ENCODE peak calls at places on chromosomes 12 and 14, in five cellular contexts. One of them, this sample, is unnamed.

GRCh38 chr14:91269076-91269991 is 24.8 kb upstream of the GPR68 start:
- DNase-seq in H1: no peak
- DNase-seq in IMR-90: no peak
- DNase-seq in mesenchymal stem cell: no peak
- DNase-seq in neuronal stem cell: no peak
- DNase-seq in this sample: no peak

GRCh38 chr14:87840906-87841305 is 152.1 kb downstream of the GALC start:
- DNase-seq in neuronal stem cell: no peak
- DNase-seq in H1: no peak
- DNase-seq in IMR-90: no peak
- DNase-seq in mesenchymal stem cell: no peak
- DNase-seq in this sample: no peak

GRCh38 chr14:80956922-80957321 is 1.5 kb downstream of the TSHR start:
- DNase-seq in neuronal stem cell: no peak
- DNase-seq in mesenchymal stem cell: no peak
- DNase-seq in IMR-90: no peak
- DNase-seq in H1: no peak
- DNase-seq in this sample: no peak

GRCh38 chr14:58954874-58955273 is 233.6 kb upstream of the DAAM1 start:
- DNase-seq in H1: no peak
- DNase-seq in IMR-90: no peak
- DNase-seq in mesenchymal stem cell: no peak
- DNase-seq in neuronal stem cell: no peak
- DNase-seq in this sample: no peak

GRCh38 chr12:113894717-113895116 is 71.4 kb downstream of the RBM19 start:
- DNase-seq in mesenchymal stem cell: no peak
- DNase-seq in neuronal stem cell: no peak
- DNase-seq in H1: no peak
- DNase-seq in IMR-90: no peak
- DNase-seq in this sample: no peak

GRCh38 chr12:14322403-14322802 is 43.1 kb upstream of the ATF7IP start:
- DNase-seq in IMR-90: peak
- DNase-seq in H1: no peak
- DNase-seq in neuronal stem cell: no peak
- DNase-seq in mesenchymal stem cell: no peak
- DNase-seq in this sample: no peak

GRCh38 chr12:47082963-47083621 is 3.3 kb upstream of the AMIGO2 start:
- DNase-seq in mesenchymal stem cell: peak
- DNase-seq in IMR-90: peak
- DNase-seq in H1: no peak
- DNase-seq in neuronal stem cell: no peak
- DNase-seq in this sample: no peak

GRCh38 chr12:132309162-132310086 is 20.0 kb downstream of the GALNT9 start:
- DNase-seq in neuronal stem cell: no peak
- DNase-seq in H1: no peak
- DNase-seq in mesenchymal stem cell: no peak
- DNase-seq in IMR-90: no peak
- DNase-seq in this sample: no peak

GRCh38 chr12:58026892-58027891 is 85.8 kb downstream of the ATP23 start:
- DNase-seq in IMR-90: no peak
- DNase-seq in mesenchymal stem cell: no peak
- DNase-seq in neuronal stem cell: no peak
- DNase-seq in H1: no peak
- DNase-seq in this sample: no peak

GRCh38 chr12:123983822-123984485 is 10.9 kb downstream of the ZNF664 start:
- DNase-seq in IMR-90: peak
- DNase-seq in H1: no peak
- DNase-seq in mesenchymal stem cell: peak
- DNase-seq in neuronal stem cell: peak
- DNase-seq in this sample: peak

GRCh38 chr12:27652174-27652763 is 44.0 kb upstream of the REP15 start:
- DNase-seq in neuronal stem cell: peak
- DNase-seq in IMR-90: peak
- DNase-seq in mesenchymal stem cell: peak
- DNase-seq in H1: no peak
- DNase-seq in this sample: peak

GRCh38 chr12:42854208-42854607 is 264.7 kb upstream of the PRICKLE1 start:
- DNase-seq in IMR-90: peak
- DNase-seq in neuronal stem cell: no peak
- DNase-seq in H1: no peak
- DNase-seq in mesenchymal stem cell: no peak
- DNase-seq in this sample: no peak

GRCh38 chr14:26448181-26448855 is 149.5 kb downstream of the NOVA1 start:
- DNase-seq in mesenchymal stem cell: no peak
- DNase-seq in H1: no peak
- DNase-seq in IMR-90: no peak
- DNase-seq in neuronal stem cell: no peak
- DNase-seq in this sample: peak

GRCh38 chr12:131795688-131796410 is 32.3 kb upstream of the MMP17 start:
- DNase-seq in IMR-90: no peak
- DNase-seq in neuronal stem cell: no peak
- DNase-seq in H1: peak
- DNase-seq in mesenchymal stem cell: no peak
- DNase-seq in this sample: peak

GRCh38 chr14:73744175-73744867 is 30.1 kb upstream of the PNMA1 start:
- DNase-seq in IMR-90: no peak
- DNase-seq in H1: no peak
- DNase-seq in neuronal stem cell: no peak
- DNase-seq in mesenchymal stem cell: no peak
- DNase-seq in this sample: no peak

GRCh38 chr12:109725321-109726105 is 11.9 kb downstream of the FAM222A start:
- DNase-seq in H1: no peak
- DNase-seq in mesenchymal stem cell: no peak
- DNase-seq in neuronal stem cell: no peak
- DNase-seq in IMR-90: no peak
- DNase-seq in this sample: no peak

GRCh38 chr12:1932264-1932777 is 13.9 kb upstream of the CACNA2D4 start:
- DNase-seq in mesenchymal stem cell: no peak
- DNase-seq in neuronal stem cell: no peak
- DNase-seq in IMR-90: no peak
- DNase-seq in H1: peak
- DNase-seq in this sample: peak

GRCh38 chr12:121839106-121839992 is 19.3 kb downstream of the HPD start:
- DNase-seq in neuronal stem cell: peak
- DNase-seq in H1: peak
- DNase-seq in mesenchymal stem cell: peak
- DNase-seq in IMR-90: peak
- DNase-seq in this sample: peak

GRCh38 chr12:10331642-10332239 is 24.1 kb downstream of the KLRD1 start:
- DNase-seq in neuronal stem cell: peak
- DNase-seq in mesenchymal stem cell: peak
- DNase-seq in IMR-90: peak
- DNase-seq in H1: no peak
- DNase-seq in this sample: no peak

GRCh38 chr12:98084950-98085349 is 430.4 kb upstream of the TMPO start:
- DNase-seq in H1: no peak
- DNase-seq in neuronal stem cell: peak
- DNase-seq in mesenchymal stem cell: no peak
- DNase-seq in IMR-90: no peak
- DNase-seq in this sample: no peak

GRCh38 chr14:74948228-74949175 is 6.9 kb downstream of the PGF start:
- DNase-seq in mesenchymal stem cell: no peak
- DNase-seq in H1: no peak
- DNase-seq in neuronal stem cell: no peak
- DNase-seq in IMR-90: no peak
- DNase-seq in this sample: no peak

DNA sequence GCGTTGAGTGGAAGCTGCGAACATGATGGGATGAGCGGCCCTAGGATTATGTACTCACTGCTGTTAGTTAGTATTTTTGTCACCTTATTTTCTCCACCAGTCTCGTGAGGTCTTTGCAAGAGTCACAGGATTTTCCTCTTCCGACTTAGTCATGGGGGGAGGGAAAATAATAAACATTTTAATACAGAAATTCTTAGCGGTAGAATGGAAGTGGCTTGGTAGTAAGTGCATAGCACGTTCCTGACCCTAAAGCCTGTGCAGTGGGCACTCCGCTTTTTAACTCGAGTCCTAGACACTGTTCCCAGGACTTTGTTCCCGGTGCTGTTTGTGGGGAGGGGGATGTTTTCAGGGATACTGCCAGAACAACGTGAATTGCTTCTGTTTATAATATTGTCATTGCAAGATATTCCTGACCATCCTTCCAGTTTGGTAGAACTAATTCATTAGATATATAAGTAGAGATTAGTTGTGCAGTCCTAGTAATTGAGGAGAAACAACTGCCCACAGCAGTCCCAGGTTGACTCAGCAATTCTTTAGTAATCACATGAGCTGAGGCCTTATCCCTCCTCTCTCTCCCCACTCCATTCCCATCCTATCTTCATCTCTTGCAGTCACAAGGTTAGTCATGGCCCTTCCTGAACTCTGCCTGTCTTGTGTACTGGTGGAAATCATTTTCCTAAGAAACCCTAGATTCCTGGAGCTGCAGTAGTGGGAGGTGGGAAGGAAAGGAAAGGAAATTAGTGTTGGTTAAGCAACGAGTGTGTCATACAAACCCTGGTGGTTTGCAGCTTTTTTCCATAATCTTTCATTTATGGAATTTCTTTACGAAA is 796 bp downstream of the SLC38A6 start:
- DNase-seq in neuronal stem cell: no peak
- DNase-seq in IMR-90: peak
- DNase-seq in mesenchymal stem cell: peak
- DNase-seq in H1: no peak
- DNase-seq in this sample: no peak
- H4K91ac ChIP-seq in neuronal stem cell: no peak
- H4K91ac ChIP-seq in IMR-90: peak
- H4K91ac ChIP-seq in mesenchymal stem cell: peak
- H4K91ac ChIP-seq in H1: no peak
- H4K91ac ChIP-seq in this sample: no peak

DNA sequence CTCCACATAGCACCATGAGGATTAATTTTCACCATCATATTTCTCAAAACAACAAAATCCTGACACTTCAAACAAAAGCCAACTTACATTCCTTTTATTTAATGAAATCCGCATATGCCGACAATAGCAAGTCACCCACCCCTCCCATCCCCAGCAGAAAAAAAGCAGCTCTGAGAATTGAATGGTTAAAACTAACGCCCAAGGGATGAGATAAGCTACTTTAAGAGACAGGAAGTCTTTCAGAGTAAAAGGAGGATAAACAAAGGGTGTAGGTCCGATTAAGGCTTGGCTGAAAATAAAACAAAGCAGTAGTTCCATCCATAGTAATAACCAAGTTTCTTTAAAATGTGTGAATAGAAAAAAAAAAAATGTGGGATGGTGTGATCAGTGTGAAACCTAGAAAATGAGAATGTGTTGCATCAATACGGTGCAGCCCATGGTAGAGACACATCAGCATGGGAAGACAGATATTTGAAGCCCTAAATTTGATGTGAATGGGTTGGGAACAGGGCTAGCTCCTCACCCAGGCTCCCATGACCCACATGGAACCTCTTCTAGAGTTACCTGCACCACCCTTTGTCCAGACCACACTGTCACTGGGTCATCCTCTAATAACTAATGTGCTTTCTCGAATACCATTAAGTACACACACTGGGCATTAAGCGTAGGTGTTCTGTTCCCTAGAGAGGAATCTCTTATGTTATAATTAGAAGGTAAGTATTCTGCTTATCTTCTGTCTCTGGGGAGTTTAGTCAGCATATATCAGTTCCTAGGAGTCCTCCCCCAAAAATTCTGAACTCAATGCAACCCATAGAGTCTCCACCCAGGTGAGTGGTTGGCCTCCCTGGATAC is 31.7 kb downstream of the RTRAF start:
- DNase-seq in mesenchymal stem cell: no peak
- DNase-seq in H1: no peak
- DNase-seq in IMR-90: no peak
- DNase-seq in neuronal stem cell: no peak
- DNase-seq in this sample: no peak
- H2BK15ac ChIP-seq in mesenchymal stem cell: no peak
- H2BK15ac ChIP-seq in H1: no peak
- H2BK15ac ChIP-seq in IMR-90: no peak
- H2BK15ac ChIP-seq in neuronal stem cell: no peak
- H2BK15ac ChIP-seq in this sample: no peak

DNA sequence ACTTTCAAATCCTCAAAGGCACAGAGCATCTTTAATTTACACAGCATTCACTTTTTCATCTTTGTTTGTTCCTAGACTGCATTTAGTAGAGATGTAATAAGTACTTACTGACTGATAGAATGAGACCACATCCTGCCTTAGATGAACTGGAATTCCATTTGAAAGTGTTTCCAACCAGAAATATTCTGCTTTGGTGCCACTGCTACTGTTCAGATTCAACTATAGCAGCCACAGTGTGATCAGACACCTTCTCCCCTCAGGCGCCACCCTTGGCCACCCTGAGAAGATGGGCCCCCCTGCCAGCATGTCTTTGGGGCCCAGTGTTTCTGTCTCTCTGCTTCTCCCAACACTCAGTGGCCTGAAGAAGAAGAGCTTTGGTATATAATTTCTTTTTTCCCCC is 449.1 kb downstream of the RAD51B start:
- DNase-seq in mesenchymal stem cell: peak
- DNase-seq in IMR-90: no peak
- DNase-seq in H1: no peak
- DNase-seq in neuronal stem cell: no peak
- DNase-seq in this sample: no peak
- H4K91ac ChIP-seq in mesenchymal stem cell: peak
- H4K91ac ChIP-seq in IMR-90: no peak
- H4K91ac ChIP-seq in H1: no peak
- H4K91ac ChIP-seq in neuronal stem cell: no peak
- H4K91ac ChIP-seq in this sample: no peak

GRCh38 chr12:22900401-22900800 is 275.4 kb downstream of the ETNK1 start:
- DNase-seq in H1: no peak
- DNase-seq in IMR-90: no peak
- DNase-seq in neuronal stem cell: no peak
- DNase-seq in mesenchymal stem cell: no peak
- DNase-seq in this sample: no peak
- H2BK15ac ChIP-seq in H1: no peak
- H2BK15ac ChIP-seq in IMR-90: no peak
- H2BK15ac ChIP-seq in neuronal stem cell: no peak
- H2BK15ac ChIP-seq in mesenchymal stem cell: no peak
- H2BK15ac ChIP-seq in this sample: no peak

DNA sequence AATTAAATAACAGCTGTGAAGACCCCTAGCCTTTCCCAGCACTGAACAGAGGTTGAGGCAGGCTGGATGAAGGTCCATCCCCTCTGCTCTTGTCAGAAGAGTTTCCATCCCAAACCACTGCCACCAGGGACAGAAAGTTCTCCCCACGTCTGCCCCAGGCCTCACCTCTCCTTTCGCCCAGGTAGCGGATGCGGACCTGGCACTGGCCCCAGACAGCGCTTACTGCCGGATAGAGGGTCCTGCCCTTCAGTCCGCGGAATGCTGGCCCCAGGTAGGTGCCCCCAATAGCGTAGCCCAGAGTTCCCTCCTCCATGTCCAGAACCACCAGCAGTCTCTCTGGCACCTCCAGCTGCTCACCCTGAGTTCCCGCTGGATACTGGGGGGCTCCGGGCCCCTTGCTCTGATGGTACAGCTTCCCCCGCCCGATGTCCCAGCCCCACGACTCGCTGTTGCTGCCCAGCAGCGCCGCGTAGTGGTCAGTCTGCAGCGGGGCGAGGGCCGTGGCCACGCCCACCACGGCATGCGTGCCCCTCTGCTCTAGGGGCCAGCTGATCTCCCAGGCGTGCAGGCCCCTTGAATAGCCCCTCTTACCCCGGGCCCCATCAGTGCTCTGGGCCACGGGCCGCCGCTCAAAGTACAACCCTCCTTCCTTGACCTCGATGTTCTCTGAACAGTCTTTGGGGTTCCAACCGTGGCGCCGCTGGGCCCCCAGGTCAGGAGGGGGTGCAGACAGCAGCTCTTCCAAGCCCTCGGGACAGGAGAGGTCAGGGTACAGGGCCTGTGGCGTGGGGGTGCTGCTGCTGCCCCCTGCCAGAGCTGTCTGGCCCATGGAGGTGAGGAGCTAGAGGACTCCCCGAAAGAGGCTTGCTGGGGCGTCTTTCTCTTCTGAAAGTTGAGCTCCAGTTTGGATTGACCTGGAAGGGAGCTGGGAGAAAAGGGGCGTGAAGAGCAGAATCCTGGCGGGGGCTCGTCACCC is 742 bp downstream of the SPSB2 start:
- DNase-seq in mesenchymal stem cell: peak
- DNase-seq in H1: peak
- DNase-seq in neuronal stem cell: peak
- DNase-seq in IMR-90: peak
- DNase-seq in this sample: peak
- H4K91ac ChIP-seq in mesenchymal stem cell: peak
- H4K91ac ChIP-seq in H1: peak
- H4K91ac ChIP-seq in neuronal stem cell: no peak
- H4K91ac ChIP-seq in IMR-90: peak
- H4K91ac ChIP-seq in this sample: no peak